ENCODE peak calls at places on chromosomes 3 and 15, in five cellular contexts. Y is IMR-90, P is astrocyte, L is bronchial epithelial cell, X is esophagus squamous epithelium. D is an unnamed sample.

GRCh38 chr3:103410231-103410630 is 975.4 kb downstream of the ZPLD1 start:
- DNase-seq in L (no peak), P (no peak), Y (no peak), X (no peak), D (no peak)

GRCh38 chr3:7630925-7631324 is 770.0 kb downstream of the GRM7 start:
- DNase-seq in P (peak; percentile 87), Y (no peak), L (no peak), X (no peak), D (peak; percentile 28)

GRCh38 chr15:59345326-59345725 is 27.3 kb downstream of the MYO1E start:
- DNase-seq in Y (no peak), P (no peak), L (no peak), X (no peak), D (no peak)

GRCh38 chr3:184591789-184592188 is 30.2 kb downstream of the EPHB3 start:
- DNase-seq in P (no peak), Y (no peak), X (no peak), L (no peak), D (no peak)

GRCh38 chr3:192273001-192273400 is 454.3 kb downstream of the FGF12 start:
- DNase-seq in L (no peak), Y (no peak), P (no peak), X (no peak), D (no peak)

GRCh38 chr15:25175033-25175788 is 220.4 kb downstream of the SNRPN start:
- DNase-seq in L (no peak), P (no peak), X (no peak), Y (no peak), D (peak; percentile 1)

GRCh38 chr3:72158639-72159005 is 373.7 kb upstream of the PROK2 start:
- DNase-seq in P (no peak), L (no peak), Y (no peak), X (no peak), D (no peak)

GRCh38 chr15:99434506-99435137 is 131.2 kb upstream of the MEF2A start:
- DNase-seq in L (no peak), X (no peak), Y (no peak), P (no peak), D (peak; percentile 2)

GRCh38 chr3:102265720-102266119 is 169.1 kb upstream of the ZPLD1 start:
- DNase-seq in L (no peak), X (no peak), P (no peak), Y (no peak), D (no peak)

GRCh38 chr3:834679-835078 is 258.1 kb upstream of the CNTN6 start:
- DNase-seq in L (no peak), P (no peak), Y (no peak), X (no peak), D (no peak)

GRCh38 chr3:10416730-10417300 is 88.6 kb downstream of the ATP2B2 start:
- DNase-seq in L (no peak), P (no peak), X (no peak), Y (no peak), D (no peak)

GRCh38 chr15:73709671-73710070 is 25.5 kb downstream of the CD276 start:
- DNase-seq in P (no peak), X (no peak), L (no peak), Y (no peak), D (no peak)

GRCh38 chr15:89095073-89095472 is 6.8 kb downstream of the ABHD2 start:
- DNase-seq in P (no peak), Y (no peak), X (no peak), L (no peak), D (no peak)

GRCh38 chr15:66269326-66270090 is 16.0 kb upstream of the MEGF11 start:
- DNase-seq in L (peak; percentile 55), X (no peak), P (peak; percentile 68), Y (peak; percentile 71), D (no peak)

GRCh38 chr3:173191611-173192010 is 50.6 kb upstream of the SPATA16 start:
- DNase-seq in X (no peak), P (peak; percentile 76), L (peak; percentile 47), Y (peak; percentile 0), D (no peak)

GRCh38 chr3:124295358-124295757 is 303.4 kb upstream of the ROPN1 start:
- DNase-seq in Y (no peak), X (no peak), L (no peak), P (peak; percentile 69), D (no peak)

GRCh38 chr3:5168110-5168509 is 19.4 kb upstream of the EDEM1 start:
- DNase-seq in Y (no peak), L (no peak), P (no peak), X (no peak), D (no peak)

GRCh38 chr3:121985841-121986240 is 36.2 kb downstream of the ILDR1 start:
- DNase-seq in L (no peak), Y (no peak), P (peak; percentile 68), X (no peak), D (no peak)

GRCh38 chr3:66817946-66818557 is 180.1 kb upstream of the KBTBD8 start:
- DNase-seq in L (no peak), P (no peak), Y (no peak), X (no peak), D (peak; percentile 15)

GRCh38 chr15:68301300-68301699 is 23.8 kb downstream of the FEM1B start:
- DNase-seq in L (no peak), X (no peak), P (no peak), Y (no peak), D (peak; percentile 1)

GRCh38 chr15:37134699-37135131 is 34.4 kb upstream of the MEIS2 start:
- DNase-seq in Y (peak; percentile 58), L (peak; percentile 47), X (no peak), P (no peak), D (no peak)

GRCh38 chr15:70461017-70461416 is 302.3 kb downstream of the UACA start:
- DNase-seq in L (no peak), P (no peak), X (no peak), Y (no peak), D (no peak)

GRCh38 chr3:115652738-115653137 is 29.4 kb downstream of the GAP43 start:
- DNase-seq in L (no peak), X (no peak), Y (no peak), P (no peak), D (no peak)

GRCh38 chr15:58748040-58748786 is 1.3 kb downstream of the ADAM10 start:
- DNase-seq in X (no peak), Y (no peak), L (no peak), P (no peak), D (no peak)

GRCh38 chr3:74121761-74122160 is 492.7 kb downstream of the CNTN3 start:
- DNase-seq in Y (peak; percentile 10), L (no peak), X (no peak), P (no peak), D (no peak)

GRCh38 chr15:56428821-56429458 is 36.0 kb downstream of the MNS1 start:
- DNase-seq in X (no peak), L (peak; percentile 59), P (peak; percentile 15), Y (peak; percentile 39), D (no peak)

GRCh38 chr3:186732169-186732766 is 15.1 kb downstream of the KNG1 start:
- DNase-seq in X (no peak), P (no peak), Y (no peak), L (no peak), D (no peak)

GRCh38 chr3:21292971-21293370 is 458.0 kb downstream of the ZNF385D start:
- DNase-seq in Y (no peak), P (no peak), X (no peak), L (peak; percentile 83), D (no peak)
- H3K36me3 ChIP-seq in Y (no peaks in the 10 kb centered on the region), P (no peaks in the 10 kb centered on the region), X (no peaks in the 10 kb centered on the region), L (no peaks in the 10 kb centered on the region), D (no peaks in the 10 kb centered on the region)

GRCh38 chr3:138944842-138945645 is 1.9 kb downstream of the FOXL2 start:
- DNase-seq in L (no peak), X (no peak), Y (no peak), P (no peak), D (no peak)
- H3K4me3 ChIP-seq in L (no peak overlapping the region), X (peak overlapping the region; percentile 59), Y (no peak overlapping the region), P (no peak overlapping the region), D (peak overlapping the region; percentile 15)

GRCh38 chr3:55873523-55874254 is 386.6 kb upstream of the WNT5A start:
- DNase-seq in P (peak; percentile 27), Y (peak; percentile 74), L (peak; percentile 82), X (no peak), D (no peak)

GRCh38 chr3:55879901-55880331 is 392.8 kb upstream of the WNT5A start:
- DNase-seq in X (no peak), L (peak; percentile 36), P (peak; percentile 22), Y (peak; percentile 65), D (no peak)

GRCh38 chr3:55880357-55880756 is 393.3 kb upstream of the WNT5A start:
- DNase-seq in Y (no peak), P (no peak), L (peak; percentile 71), X (no peak), D (no peak)

GRCh38 chr3:55875137-55875536 is 388.0 kb upstream of the WNT5A start:
- DNase-seq in P (no peak), Y (peak; percentile 18), X (no peak), L (no peak), D (no peak)

DNA sequence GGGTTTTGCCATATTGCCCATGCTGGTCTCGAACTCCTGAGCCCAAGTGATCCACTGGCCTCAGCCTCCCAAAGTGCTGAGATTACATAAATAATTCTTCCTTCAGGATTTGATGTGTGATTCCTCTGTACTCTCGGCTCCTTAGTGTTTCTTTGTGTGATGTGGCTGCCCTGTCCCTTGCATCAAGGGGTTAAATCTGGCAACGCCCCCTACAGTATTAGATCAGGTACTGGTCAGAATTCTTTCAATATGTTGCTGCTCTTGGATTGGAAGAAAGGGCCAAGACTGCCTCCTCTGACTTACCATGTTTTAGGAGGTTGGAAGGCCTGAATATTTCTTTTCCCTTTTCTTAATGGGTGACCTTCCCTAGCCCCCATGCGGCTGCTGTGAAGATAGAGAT is 390.6 kb upstream of the WNT5A start:
- DNase-seq in L (no peak), Y (no peak), P (no peak), X (no peak), D (no peak)
- TF ChIP-seq CTCF in L (no peak), Y (no peak), P (no peak), X (no peak), D (no peak)

DNA sequence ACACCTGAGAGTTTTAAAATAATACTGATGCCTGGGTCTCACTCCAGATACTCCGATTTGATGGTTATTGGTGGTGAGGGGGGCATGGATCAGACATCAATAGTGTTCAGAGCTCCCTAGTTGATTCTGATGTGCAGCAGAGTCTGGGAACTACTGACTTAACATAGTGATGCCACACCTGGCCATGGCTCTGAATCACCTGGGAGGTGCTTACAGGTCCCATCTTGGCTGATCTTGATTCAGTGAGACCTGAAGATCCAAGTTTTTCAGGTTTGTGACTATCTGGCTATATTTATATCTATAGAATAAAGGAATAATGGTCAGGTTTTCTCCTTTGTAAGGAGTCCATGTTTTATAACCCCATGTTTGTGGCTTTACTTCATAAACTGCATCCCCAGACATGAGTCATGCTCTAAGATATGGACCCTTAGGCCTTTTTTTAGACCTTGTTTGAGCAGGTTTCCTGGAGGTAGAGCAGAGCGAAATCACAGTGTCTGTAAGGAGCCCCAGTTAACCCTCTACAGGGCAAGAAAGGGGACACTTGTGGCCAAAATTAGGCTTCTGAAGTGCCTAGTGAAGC is 101.4 kb downstream of the LARS2 start:
- DNase-seq in P (peak; percentile 18), Y (peak; percentile 34), L (peak; percentile 88), X (no peak), D (no peak)
- H3K36me3 ChIP-seq in P (peaks cover 4% of the 10 kb centered on the region), Y (peaks cover 14% of the 10 kb centered on the region), L (peaks cover 8% of the 10 kb centered on the region), X (no peaks in the 10 kb centered on the region), D (no peaks in the 10 kb centered on the region)

GRCh38 chr3:52317178-52317577 is 1.1 kb downstream of the DNAH1 start:
- DNase-seq in Y (no peak), L (no peak), X (no peak), P (no peak), D (no peak)
- H3K4me3 ChIP-seq in Y (no peak overlapping the region), L (peak overlapping the region; percentile 27), X (peak overlapping the region; percentile 53), P (peak overlapping the region; percentile 48), D (peak overlapping the region; percentile 42)

D was measured in heart right ventricle.